ENCODE peak calls at places on chromosomes 3 and 15, in six cellular contexts. One of them, this sample, is unnamed.

GRCh38 chr3:62090066-62090465 is 283.3 kb downstream of the FEZF2 start:
- DNase-seq in AML-193: no peak
- DNase-seq in HuH-7.5: no peak
- DNase-seq in neural progenitor cell: no peak
- DNase-seq in activated CD8-positive, alpha-beta T cell treated with anti-CD3 and anti-CD28 coated beads for 36 hours: no peak
- DNase-seq in NCI-H446 treated with DMSO at 0.1 percent for 48 hours: no peak
- DNase-seq in this sample: no peak

GRCh38 chr3:66038726-66039589 is at the start of gene MAGI1:
- DNase-seq in AML-193: no peak
- DNase-seq in HuH-7.5: peak
- DNase-seq in neural progenitor cell: peak
- DNase-seq in activated CD8-positive, alpha-beta T cell treated with anti-CD3 and anti-CD28 coated beads for 36 hours: peak
- DNase-seq in NCI-H446 treated with DMSO at 0.1 percent for 48 hours: peak
- DNase-seq in this sample: peak

GRCh38 chr3:8665407-8665896 is 20.9 kb upstream of the SSUH2 start:
- DNase-seq in AML-193: no peak
- DNase-seq in HuH-7.5: no peak
- DNase-seq in neural progenitor cell: no peak
- DNase-seq in activated CD8-positive, alpha-beta T cell treated with anti-CD3 and anti-CD28 coated beads for 36 hours: no peak
- DNase-seq in NCI-H446 treated with DMSO at 0.1 percent for 48 hours: no peak
- DNase-seq in this sample: no peak

GRCh38 chr3:186534113-186534669 is 10.0 kb downstream of the CRYGS start:
- DNase-seq in AML-193: peak
- DNase-seq in HuH-7.5: no peak
- DNase-seq in neural progenitor cell: no peak
- DNase-seq in activated CD8-positive, alpha-beta T cell treated with anti-CD3 and anti-CD28 coated beads for 36 hours: peak
- DNase-seq in NCI-H446 treated with DMSO at 0.1 percent for 48 hours: no peak
- DNase-seq in this sample: no peak

GRCh38 chr15:99443056-99443756 is 122.6 kb upstream of the MEF2A start:
- DNase-seq in AML-193: no peak
- DNase-seq in HuH-7.5: no peak
- DNase-seq in neural progenitor cell: no peak
- DNase-seq in activated CD8-positive, alpha-beta T cell treated with anti-CD3 and anti-CD28 coated beads for 36 hours: no peak
- DNase-seq in NCI-H446 treated with DMSO at 0.1 percent for 48 hours: no peak
- DNase-seq in this sample: no peak

GRCh38 chr3:49930922-49931321 is 1.3 kb upstream of the MON1A start:
- DNase-seq in AML-193: no peak
- DNase-seq in HuH-7.5: peak
- DNase-seq in neural progenitor cell: peak
- DNase-seq in activated CD8-positive, alpha-beta T cell treated with anti-CD3 and anti-CD28 coated beads for 36 hours: peak
- DNase-seq in NCI-H446 treated with DMSO at 0.1 percent for 48 hours: no peak
- DNase-seq in this sample: peak

GRCh38 chr15:89489376-89489775 is 7.0 kb downstream of the RHCG start:
- DNase-seq in AML-193: no peak
- DNase-seq in HuH-7.5: no peak
- DNase-seq in neural progenitor cell: no peak
- DNase-seq in activated CD8-positive, alpha-beta T cell treated with anti-CD3 and anti-CD28 coated beads for 36 hours: no peak
- DNase-seq in NCI-H446 treated with DMSO at 0.1 percent for 48 hours: no peak
- DNase-seq in this sample: no peak

GRCh38 chr3:9088431-9089353 is 125.4 kb upstream of the RAD18 start:
- DNase-seq in AML-193: no peak
- DNase-seq in HuH-7.5: no peak
- DNase-seq in neural progenitor cell: no peak
- DNase-seq in activated CD8-positive, alpha-beta T cell treated with anti-CD3 and anti-CD28 coated beads for 36 hours: no peak
- DNase-seq in NCI-H446 treated with DMSO at 0.1 percent for 48 hours: peak
- DNase-seq in this sample: no peak

GRCh38 chr3:153679711-153680110 is 441.5 kb upstream of the ARHGEF26 start:
- DNase-seq in AML-193: no peak
- DNase-seq in HuH-7.5: no peak
- DNase-seq in neural progenitor cell: no peak
- DNase-seq in activated CD8-positive, alpha-beta T cell treated with anti-CD3 and anti-CD28 coated beads for 36 hours: no peak
- DNase-seq in NCI-H446 treated with DMSO at 0.1 percent for 48 hours: no peak
- DNase-seq in this sample: no peak

GRCh38 chr3:99114565-99115291 is 213.2 kb upstream of the DCBLD2 start:
- DNase-seq in AML-193: peak
- DNase-seq in HuH-7.5: no peak
- DNase-seq in neural progenitor cell: peak
- DNase-seq in activated CD8-positive, alpha-beta T cell treated with anti-CD3 and anti-CD28 coated beads for 36 hours: no peak
- DNase-seq in NCI-H446 treated with DMSO at 0.1 percent for 48 hours: no peak
- DNase-seq in this sample: no peak

GRCh38 chr3:172522871-172523818 is at the start of gene TNFSF10:
- DNase-seq in AML-193: peak
- DNase-seq in HuH-7.5: peak
- DNase-seq in neural progenitor cell: peak
- DNase-seq in activated CD8-positive, alpha-beta T cell treated with anti-CD3 and anti-CD28 coated beads for 36 hours: peak
- DNase-seq in NCI-H446 treated with DMSO at 0.1 percent for 48 hours: no peak
- DNase-seq in this sample: peak

GRCh38 chr3:32399030-32399620 is 7.5 kb downstream of the CMTM7 start:
- DNase-seq in AML-193: peak
- DNase-seq in HuH-7.5: peak
- DNase-seq in neural progenitor cell: peak
- DNase-seq in activated CD8-positive, alpha-beta T cell treated with anti-CD3 and anti-CD28 coated beads for 36 hours: peak
- DNase-seq in NCI-H446 treated with DMSO at 0.1 percent for 48 hours: no peak
- DNase-seq in this sample: peak

GRCh38 chr3:71503525-71504249 is 79.8 kb downstream of the FOXP1 start:
- DNase-seq in AML-193: no peak
- DNase-seq in HuH-7.5: no peak
- DNase-seq in neural progenitor cell: no peak
- DNase-seq in activated CD8-positive, alpha-beta T cell treated with anti-CD3 and anti-CD28 coated beads for 36 hours: no peak
- DNase-seq in NCI-H446 treated with DMSO at 0.1 percent for 48 hours: no peak
- DNase-seq in this sample: no peak

GRCh38 chr3:77539677-77540076 is 499.8 kb downstream of the ROBO2 start:
- DNase-seq in AML-193: no peak
- DNase-seq in HuH-7.5: no peak
- DNase-seq in neural progenitor cell: no peak
- DNase-seq in activated CD8-positive, alpha-beta T cell treated with anti-CD3 and anti-CD28 coated beads for 36 hours: no peak
- DNase-seq in NCI-H446 treated with DMSO at 0.1 percent for 48 hours: no peak
- DNase-seq in this sample: no peak

GRCh38 chr15:96565266-96565665 is 234.8 kb downstream of the NR2F2 start:
- DNase-seq in AML-193: no peak
- DNase-seq in HuH-7.5: no peak
- DNase-seq in neural progenitor cell: no peak
- DNase-seq in activated CD8-positive, alpha-beta T cell treated with anti-CD3 and anti-CD28 coated beads for 36 hours: no peak
- DNase-seq in NCI-H446 treated with DMSO at 0.1 percent for 48 hours: no peak
- DNase-seq in this sample: no peak

This sample was measured in NCI-H146.